ENCODE peak calls at places on chromosomes 4 and X, in seven cellular contexts. L is esophagus muscularis mucosa, S is A549, N is HepG2, D is ovary, Y is sigmoid colon, V is suprapubic skin. R is an unnamed sample.

GRCh38 chr4:165873298-165874071 is 448 bp downstream of the TLL1 start:
- DNase-seq in D (no peak), N (peak; percentile 3), V (peak; percentile 66), Y (peak; percentile 69), S (peak; percentile 7), L (no peak), R (no peak)

GRCh38 chr4:89834486-89835209 is 2.3 kb downstream of the SNCA start:
- DNase-seq in V (no peak), N (no peak), S (no peak), D (no peak), L (no peak), Y (no peak), R (no peak)

GRCh38 chrX:94492541-94492940 is 818.5 kb downstream of the FAM133A start:
- DNase-seq in L (no peak), S (no peak), Y (no peak), V (no peak), N (no peak), D (no peak), R (no peak)

GRCh38 chr4:122815248-122815647 is 11.4 kb upstream of the FGF2 start:
- DNase-seq in S (no peak), N (no peak), D (no peak), Y (no peak), L (no peak), V (no peak), R (no peak)

GRCh38 chr4:57679969-57680368 is 569.8 kb upstream of the IGFBP7 start:
- DNase-seq in N (no peak), V (no peak), S (no peak), D (no peak), L (no peak), Y (no peak), R (no peak)

GRCh38 chr4:47831026-47831689 is 6.7 kb downstream of the CORIN start:
- DNase-seq in N (no peak), D (no peak), L (no peak), V (no peak), Y (no peak), S (no peak), R (no peak)

GRCh38 chr4:5398056-5398455 is 310.3 kb downstream of the EVC2 start:
- DNase-seq in D (no peak), S (no peak), Y (peak; percentile 36), L (no peak), V (no peak), N (no peak), R (no peak)

GRCh38 chrX:24146283-24146865 is 3.2 kb upstream of the ZFX start:
- DNase-seq in N (no peak), S (peak; percentile 52), Y (no peak), V (no peak), L (no peak), D (no peak), R (no peak)

GRCh38 chr4:101954975-101955678 is 164.6 kb downstream of the BANK1 start:
- DNase-seq in Y (no peak), N (no peak), L (no peak), V (no peak), S (no peak), D (no peak), R (no peak)

GRCh38 chr4:5772528-5773270 is 61.7 kb downstream of the EVC start:
- DNase-seq in N (no peak), Y (peak; percentile 48), S (no peak), D (no peak), L (no peak), V (no peak), R (no peak)

GRCh38 chr4:175776217-175776616 is 35.8 kb downstream of the GPM6A start:
- DNase-seq in L (no peak), S (no peak), V (no peak), N (no peak), D (no peak), Y (no peak), R (no peak)

GRCh38 chr4:67929447-67929846 is 33.8 kb downstream of the TMPRSS11A start:
- DNase-seq in N (no peak), V (no peak), L (no peak), D (no peak), Y (no peak), S (peak; percentile 5), R (no peak)

GRCh38 chr4:146222313-146222712 is 8.0 kb downstream of the REELD1 start:
- DNase-seq in V (no peak), D (no peak), S (no peak), L (peak; percentile 91), N (no peak), Y (no peak), R (no peak)

GRCh38 chr4:180380733-180381132 is 1862.5 kb upstream of the TENM3 start:
- DNase-seq in S (peak; percentile 18), Y (no peak), L (no peak), N (no peak), D (no peak), V (no peak), R (no peak)

GRCh38 chr4:65951177-65951576 is 280.9 kb upstream of the EPHA5 start:
- DNase-seq in S (no peak), V (no peak), N (no peak), Y (no peak), D (no peak), L (no peak), R (no peak)

GRCh38 chr4:1040344-1041146 is 29.1 kb downstream of the FGFRL1 start:
- DNase-seq in D (peak; percentile 33), S (no peak), Y (no peak), V (no peak), N (no peak), L (no peak), R (no peak)

GRCh38 chr4:1042352-1043025 is 31.1 kb downstream of the FGFRL1 start:
- DNase-seq in D (peak; percentile 40), N (no peak), L (no peak), S (no peak), Y (no peak), V (no peak), R (no peak)

GRCh38 chr4:1041147-1041935 is 29.9 kb downstream of the FGFRL1 start:
- DNase-seq in Y (no peak), N (no peak), V (no peak), D (peak; percentile 56), S (peak; percentile 59), L (no peak), R (no peak)

GRCh38 chr4:1043162-1043561 is 31.7 kb downstream of the FGFRL1 start:
- DNase-seq in L (no peak), V (no peak), D (no peak), S (no peak), Y (no peak), N (no peak), R (no peak)

GRCh38 chr4:1041936-1042330 is 30.5 kb downstream of the FGFRL1 start:
- DNase-seq in L (no peak), D (peak; percentile 43), S (no peak), V (no peak), Y (no peak), N (no peak), R (no peak)
- H3K4me1 ChIP-seq in L (peaks cover 71% of the 10 kb centered on the region), D (peaks cover 32% of the 10 kb centered on the region), S (peaks cover 60% of the 10 kb centered on the region), V (peaks cover 63% of the 10 kb centered on the region), Y (peaks cover 42% of the 10 kb centered on the region), N (peaks cover 64% of the 10 kb centered on the region), R (peaks cover 38% of the 10 kb centered on the region)

DNA sequence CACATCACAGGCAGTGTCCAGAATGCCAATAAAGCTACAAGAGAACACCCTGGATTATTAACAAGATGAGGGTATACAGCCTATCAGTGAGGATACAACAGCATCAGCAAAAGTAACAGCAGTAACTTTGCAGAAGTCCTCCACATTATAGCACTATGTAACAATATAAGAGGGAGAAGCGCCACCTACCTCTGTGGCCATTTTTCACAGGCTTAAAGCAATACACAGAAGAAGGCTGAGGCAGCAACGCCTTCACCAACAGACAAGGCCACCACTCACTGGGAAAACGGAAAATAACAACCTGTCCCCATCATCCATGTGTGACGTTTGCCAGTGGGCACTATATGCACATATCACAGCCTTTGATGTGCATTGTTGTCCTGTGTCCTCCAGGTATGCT is 12.5 kb downstream of the RTL8B start:
- DNase-seq in Y (no peak), D (no peak), N (no peak), L (no peak), V (no peak), S (no peak), R (no peak)
- TF ChIP-seq EP300 in Y (no peak), D (no peak), N (no peak), L (no peak), V (no peak), S (no peak), R (no peak)

GRCh38 chrX:66021758-66022741 is 17.8 kb downstream of the VSIG4 start:
- DNase-seq in Y (no peak), S (no peak), V (no peak), D (no peak), L (no peak), N (no peak), R (no peak)
- H3K4me1 ChIP-seq in Y (no peaks in the 10 kb centered on the region), S (no peaks in the 10 kb centered on the region), V (no peaks in the 10 kb centered on the region), D (no peaks in the 10 kb centered on the region), L (no peaks in the 10 kb centered on the region), N (no peaks in the 10 kb centered on the region), R (no peaks in the 10 kb centered on the region)

DNA sequence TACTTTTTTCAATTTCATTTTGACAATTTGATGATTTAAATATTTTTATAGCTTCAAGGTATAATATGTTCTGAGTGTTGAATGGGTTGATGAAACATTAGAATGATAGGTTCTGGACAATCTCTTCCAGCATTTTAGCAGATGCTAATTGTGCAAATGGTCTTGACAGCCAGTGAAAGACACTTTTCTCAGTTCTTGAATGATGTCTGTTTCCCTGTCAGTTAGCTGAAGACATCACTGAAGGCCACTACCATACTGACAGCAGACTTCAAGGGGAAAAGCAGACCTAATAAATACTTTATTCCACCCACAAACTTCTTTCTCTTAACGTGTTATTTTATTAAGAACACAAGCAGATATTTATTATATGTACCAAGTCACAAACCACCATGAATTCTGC is 498.6 kb downstream of the GRXCR1 start:
- DNase-seq in N (no peak), D (no peak), S (no peak), L (no peak), Y (no peak), V (no peak), R (no peak)
- TF ChIP-seq EP300 in N (no peak), D (no peak), S (no peak), L (no peak), Y (no peak), V (no peak), R (no peak)

DNA sequence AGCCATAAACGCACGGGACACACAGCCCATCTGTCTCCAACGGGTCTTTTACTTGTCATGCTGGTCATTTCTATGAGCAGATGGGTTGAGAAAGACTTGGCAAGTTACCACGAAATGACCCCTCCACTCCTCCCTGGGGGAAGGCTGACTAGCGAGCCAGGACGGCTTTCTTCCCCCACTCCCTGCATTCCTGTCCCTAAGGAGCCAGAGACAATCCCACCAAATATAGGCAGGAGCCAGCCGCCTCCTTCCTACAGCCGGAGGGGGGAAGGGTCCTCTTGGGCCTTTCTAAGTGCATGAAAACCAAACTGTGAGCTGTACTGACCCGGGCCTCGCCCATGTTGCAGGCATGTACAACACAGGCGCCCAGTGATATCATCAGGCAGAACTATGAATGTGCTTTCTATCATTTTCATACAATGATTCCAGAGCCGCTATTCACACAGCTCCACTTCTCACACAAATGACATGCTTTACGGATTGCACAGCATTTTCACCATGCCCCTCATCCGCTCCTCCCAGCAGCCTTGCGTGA is 28.6 kb downstream of the AFAP1 start:
- DNase-seq in V (no peak), S (peak; percentile 24), D (no peak), Y (peak; percentile 74), N (no peak), L (no peak), R (no peak)
- H3K4me1 ChIP-seq in V (peaks cover 31% of the 10 kb centered on the region), S (peaks cover 89% of the 10 kb centered on the region), D (peaks cover 22% of the 10 kb centered on the region), Y (peaks cover 94% of the 10 kb centered on the region), N (peaks cover 47% of the 10 kb centered on the region), L (peaks cover 89% of the 10 kb centered on the region), R (peaks cover 4% of the 10 kb centered on the region)

DNA sequence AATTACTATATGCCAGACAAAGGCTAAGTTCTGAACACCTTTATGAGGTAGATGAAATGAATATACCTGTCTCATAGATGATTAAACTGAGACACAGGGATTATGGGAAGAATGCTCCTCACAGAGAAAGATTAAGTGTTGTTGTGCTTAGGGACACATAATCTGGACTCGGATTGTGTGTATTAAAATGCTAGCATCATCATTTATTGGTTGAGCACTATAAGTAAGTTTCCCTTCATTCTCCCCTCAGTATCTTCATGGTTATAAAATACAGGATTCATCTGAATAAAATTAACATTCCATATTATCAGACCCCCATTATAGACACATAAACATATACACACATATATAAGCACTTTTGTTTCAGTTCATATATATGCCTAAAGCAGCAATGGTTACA is 463.5 kb downstream of the PPP4R3C start:
- DNase-seq in D (no peak), L (no peak), V (no peak), S (no peak), N (no peak), Y (no peak), R (no peak)
- TF ChIP-seq EP300 in D (no peak), L (no peak), V (no peak), S (no peak), N (no peak), Y (no peak), R (no peak)

R was measured in transverse colon.